ENCODE peak calls at places on chromosome 3, in seven cellular contexts. One of them, this sample, is unnamed.

GRCh38 chr3:116453676-116454346 is 8.5 kb upstream of the LSAMP start:
- DNase-seq in stimulated activated CD8-positive, alpha-beta memory T cell treated with anti-CD3 and anti-CD28 coated beads, Interleukin-7, amount 100 ng/mL, for 1 hour: no peak
- DNase-seq in LoVo: no peak
- DNase-seq in activated effector memory CD4-positive, alpha-beta T cell treated with anti-CD3 and anti-CD28 coated beads, Interleukin-2, amount 50 U/mL, for 16 hours: no peak
- DNase-seq in fibroblast of lung: peak
- DNase-seq in T-helper 9 cell: no peak
- DNase-seq in ELR: peak
- DNase-seq in this sample: no peak

GRCh38 chr3:17238029-17238428 is 353.3 kb downstream of the PLCL2 start:
- DNase-seq in activated effector memory CD4-positive, alpha-beta T cell treated with anti-CD3 and anti-CD28 coated beads, Interleukin-2, amount 50 U/mL, for 16 hours: no peak
- DNase-seq in stimulated activated CD8-positive, alpha-beta memory T cell treated with anti-CD3 and anti-CD28 coated beads, Interleukin-7, amount 100 ng/mL, for 1 hour: no peak
- DNase-seq in LoVo: no peak
- DNase-seq in fibroblast of lung: peak
- DNase-seq in T-helper 9 cell: no peak
- DNase-seq in ELR: no peak
- DNase-seq in this sample: no peak

GRCh38 chr3:53708001-53708621 is 138.1 kb downstream of the CHDH start:
- DNase-seq in LoVo: no peak
- DNase-seq in fibroblast of lung: no peak
- DNase-seq in T-helper 9 cell: no peak
- DNase-seq in activated effector memory CD4-positive, alpha-beta T cell treated with anti-CD3 and anti-CD28 coated beads, Interleukin-2, amount 50 U/mL, for 16 hours: peak
- DNase-seq in ELR: no peak
- DNase-seq in stimulated activated CD8-positive, alpha-beta memory T cell treated with anti-CD3 and anti-CD28 coated beads, Interleukin-7, amount 100 ng/mL, for 1 hour: no peak
- DNase-seq in this sample: no peak

GRCh38 chr3:179196098-179196497 is 47.9 kb downstream of the PIK3CA start:
- DNase-seq in ELR: peak
- DNase-seq in fibroblast of lung: peak
- DNase-seq in LoVo: no peak
- DNase-seq in T-helper 9 cell: no peak
- DNase-seq in activated effector memory CD4-positive, alpha-beta T cell treated with anti-CD3 and anti-CD28 coated beads, Interleukin-2, amount 50 U/mL, for 16 hours: no peak
- DNase-seq in stimulated activated CD8-positive, alpha-beta memory T cell treated with anti-CD3 and anti-CD28 coated beads, Interleukin-7, amount 100 ng/mL, for 1 hour: no peak
- DNase-seq in this sample: peak

GRCh38 chr3:29940759-29941319 is 660.0 kb downstream of the RBMS3 start:
- DNase-seq in stimulated activated CD8-positive, alpha-beta memory T cell treated with anti-CD3 and anti-CD28 coated beads, Interleukin-7, amount 100 ng/mL, for 1 hour: no peak
- DNase-seq in LoVo: no peak
- DNase-seq in T-helper 9 cell: no peak
- DNase-seq in ELR: no peak
- DNase-seq in fibroblast of lung: no peak
- DNase-seq in activated effector memory CD4-positive, alpha-beta T cell treated with anti-CD3 and anti-CD28 coated beads, Interleukin-2, amount 50 U/mL, for 16 hours: no peak
- DNase-seq in this sample: no peak

GRCh38 chr3:115325539-115325938 is 178.5 kb upstream of the ZBTB20 start:
- DNase-seq in ELR: peak
- DNase-seq in fibroblast of lung: peak
- DNase-seq in LoVo: peak
- DNase-seq in stimulated activated CD8-positive, alpha-beta memory T cell treated with anti-CD3 and anti-CD28 coated beads, Interleukin-7, amount 100 ng/mL, for 1 hour: no peak
- DNase-seq in T-helper 9 cell: no peak
- DNase-seq in activated effector memory CD4-positive, alpha-beta T cell treated with anti-CD3 and anti-CD28 coated beads, Interleukin-2, amount 50 U/mL, for 16 hours: no peak
- DNase-seq in this sample: peak

GRCh38 chr3:38544926-38545325 is 48.8 kb downstream of the EXOG start:
- DNase-seq in ELR: no peak
- DNase-seq in T-helper 9 cell: no peak
- DNase-seq in fibroblast of lung: no peak
- DNase-seq in activated effector memory CD4-positive, alpha-beta T cell treated with anti-CD3 and anti-CD28 coated beads, Interleukin-2, amount 50 U/mL, for 16 hours: peak
- DNase-seq in stimulated activated CD8-positive, alpha-beta memory T cell treated with anti-CD3 and anti-CD28 coated beads, Interleukin-7, amount 100 ng/mL, for 1 hour: no peak
- DNase-seq in LoVo: no peak
- DNase-seq in this sample: no peak

GRCh38 chr3:65995030-65995429 is 43.7 kb downstream of the MAGI1 start:
- DNase-seq in stimulated activated CD8-positive, alpha-beta memory T cell treated with anti-CD3 and anti-CD28 coated beads, Interleukin-7, amount 100 ng/mL, for 1 hour: no peak
- DNase-seq in T-helper 9 cell: no peak
- DNase-seq in ELR: peak
- DNase-seq in LoVo: no peak
- DNase-seq in activated effector memory CD4-positive, alpha-beta T cell treated with anti-CD3 and anti-CD28 coated beads, Interleukin-2, amount 50 U/mL, for 16 hours: no peak
- DNase-seq in fibroblast of lung: peak
- DNase-seq in this sample: peak